ENCODE peak calls at places on chromosomes 11 and 22, in seven cellular contexts. Y, P, H, A, K, I and L are unnamed samples.

GRCh38 chr22:21446827-21447690 is 20.1 kb upstream of the TMEM191C start:
- DNase-seq in Y (no peak), P (no peak), H (no peak), A (no peak), K (no peak), I (peak; percentile 16), L (no peak)

GRCh38 chr11:127106142-127106541 is 105.6 kb upstream of the KIRREL3 start:
- DNase-seq in Y (no peak), P (no peak), H (no peak), A (no peak), K (no peak), I (no peak), L (no peak)

GRCh38 chr11:96229354-96229973 is 113.5 kb downstream of the MAML2 start:
- DNase-seq in Y (no peak), P (no peak), H (no peak), A (no peak), K (no peak), I (no peak), L (no peak)

GRCh38 chr11:34890812-34891211 is 25.4 kb downstream of the APIP start:
- DNase-seq in Y (no peak), P (no peak), H (peak; percentile 64), A (no peak), K (no peak), I (no peak), L (no peak)

GRCh38 chr22:39364646-39365405 is 15.0 kb downstream of the SYNGR1 start:
- DNase-seq in Y (no peak), P (no peak), H (no peak), A (no peak), K (no peak), I (no peak), L (no peak)

GRCh38 chr11:1156506-1157340 is 1.0 kb upstream of the MUC5AC start:
- DNase-seq in Y (peak; percentile 8), P (no peak), H (no peak), A (no peak), K (no peak), I (no peak), L (no peak)

GRCh38 chr11:103325686-103326069 is 216.5 kb downstream of the DYNC2H1 start:
- DNase-seq in Y (no peak), P (no peak), H (no peak), A (no peak), K (no peak), I (no peak), L (no peak)

GRCh38 chr11:44709281-44709562 is 17.5 kb upstream of the TSPAN18 start:
- DNase-seq in Y (no peak), P (no peak), H (peak; percentile 62), A (no peak), K (no peak), I (no peak), L (no peak)

GRCh38 chr11:75874942-75875341 is 59.9 kb downstream of the UVRAG start:
- DNase-seq in Y (no peak), P (no peak), H (no peak), A (no peak), K (no peak), I (no peak), L (no peak)

GRCh38 chr22:46116491-46116958 is 33.8 kb upstream of the PPARA start:
- DNase-seq in Y (peak; percentile 95), P (peak; percentile 95), H (peak; percentile 72), A (peak; percentile 88), K (peak; percentile 95), I (peak; percentile 96), L (peak; percentile 93)

GRCh38 chr22:46115388-46115678 is 35.0 kb upstream of the PPARA start:
- DNase-seq in Y (no peak), P (no peak), H (no peak), A (no peak), K (no peak), I (no peak), L (no peak)

GRCh38 chr22:46117206-46118199 is 32.8 kb upstream of the PPARA start:
- DNase-seq in Y (no peak), P (no peak), H (no peak), A (no peak), K (no peak), I (no peak), L (no peak)

GRCh38 chr22:46114518-46115387 is 35.6 kb upstream of the PPARA start:
- DNase-seq in Y (no peak), P (no peak), H (no peak), A (no peak), K (no peak), I (no peak), L (no peak)

GRCh38 chr22:46115755-46116490 is 34.4 kb upstream of the PPARA start:
- DNase-seq in Y (no peak), P (no peak), H (no peak), A (no peak), K (no peak), I (no peak), L (no peak)
- H3K9me3 ChIP-seq in Y (no peaks in the 10 kb centered on the region), P (no peaks in the 10 kb centered on the region), H (no peaks in the 10 kb centered on the region), A (no peaks in the 10 kb centered on the region), K (no peaks in the 10 kb centered on the region), I (no peaks in the 10 kb centered on the region), L (peaks cover 2% of the 10 kb centered on the region)

GRCh38 chr11:106242723-106243405 is 165.4 kb downstream of the AASDHPPT start:
- DNase-seq in Y (no peak), P (no peak), H (no peak), A (no peak), K (no peak), I (no peak), L (no peak)

GRCh38 chr11:106246495-106246894 is 169.0 kb downstream of the AASDHPPT start:
- DNase-seq in Y (no peak), P (no peak), H (no peak), A (no peak), K (no peak), I (no peak), L (no peak)

GRCh38 chr11:106238704-106239360 is 161.4 kb downstream of the AASDHPPT start:
- DNase-seq in Y (no peak), P (no peak), H (no peak), A (no peak), K (no peak), I (no peak), L (no peak)

GRCh38 chr11:106236295-106236694 is 158.8 kb downstream of the AASDHPPT start:
- DNase-seq in Y (no peak), P (no peak), H (no peak), A (no peak), K (no peak), I (no peak), L (no peak)

GRCh38 chr11:106241601-106242257 is 164.3 kb downstream of the AASDHPPT start:
- DNase-seq in Y (no peak), P (no peak), H (no peak), A (no peak), K (no peak), I (no peak), L (no peak)
- H3K9me3 ChIP-seq in Y (no peaks in the 10 kb centered on the region), P (no peaks in the 10 kb centered on the region), H (no peaks in the 10 kb centered on the region), A (no peaks in the 10 kb centered on the region), K (no peaks in the 10 kb centered on the region), I (peaks cover 7% of the 10 kb centered on the region), L (no peaks in the 10 kb centered on the region)

GRCh38 chr22:11628651-11629511 is 3899.1 kb upstream of the OR11H1 start:
- DNase-seq in Y (no peak), P (no peak), H (no peak), A (no peak), K (no peak), I (no peak), L (no peak)
- H3K9me3 ChIP-seq in Y (peaks cover 12% of the 10 kb centered on the region), P (peaks cover 59% of the 10 kb centered on the region), H (no peaks in the 10 kb centered on the region), A (peaks cover 6% of the 10 kb centered on the region), K (no peaks in the 10 kb centered on the region), I (peaks cover 68% of the 10 kb centered on the region), L (peaks cover 45% of the 10 kb centered on the region)

GRCh38 chr11:70880416-70880815 is 372.0 kb downstream of the SHANK2 start:
- DNase-seq in Y (no peak), P (no peak), H (no peak), A (no peak), K (no peak), I (no peak), L (no peak)

GRCh38 chr11:70877151-70877550 is 375.2 kb downstream of the SHANK2 start:
- DNase-seq in Y (no peak), P (no peak), H (no peak), A (no peak), K (no peak), I (no peak), L (no peak)

GRCh38 chr11:70879601-70880285 is 372.6 kb downstream of the SHANK2 start:
- DNase-seq in Y (no peak), P (no peak), H (no peak), A (no peak), K (no peak), I (no peak), L (no peak)

GRCh38 chr11:70876685-70877084 is 375.7 kb downstream of the SHANK2 start:
- DNase-seq in Y (no peak), P (no peak), H (no peak), A (no peak), K (no peak), I (peak; percentile 29), L (no peak)

GRCh38 chr11:70878366-70878765 is 374.0 kb downstream of the SHANK2 start:
- DNase-seq in Y (no peak), P (no peak), H (no peak), A (no peak), K (no peak), I (no peak), L (no peak)
- H3K9me3 ChIP-seq in Y (no peaks in the 10 kb centered on the region), P (no peaks in the 10 kb centered on the region), H (no peaks in the 10 kb centered on the region), A (no peaks in the 10 kb centered on the region), K (no peaks in the 10 kb centered on the region), I (no peaks in the 10 kb centered on the region), L (no peaks in the 10 kb centered on the region)